ENCODE peak calls at places on chromosomes 12 and 14, in nine cellular contexts. One of them, this sample, is unnamed.

GRCh38 chr12:93234641-93235040 is 143.1 kb upstream of the NUDT4 start:
- DNase-seq in activated naive CD8-positive, alpha-beta T cell treated with anti-CD3 and anti-CD28 coated beads, Interleukin-2, amount 50 U/mL, for 16 hours: no peak
- DNase-seq in activated naive CD4-positive, alpha-beta T cell treated with Interleukin-2 at 50 U/mL for 16 hours: no peak
- DNase-seq in uterus: no peak
- DNase-seq in T-helper 22 cell: no peak
- DNase-seq in fibroblast of the conjunctiva: no peak
- DNase-seq in GM19239: no peak
- DNase-seq in foreskin fibroblast: no peak
- DNase-seq in activated CD4-positive, alpha-beta memory T cell treated with anti-CD3 and anti-CD28 coated beads, Interleukin-2, amount 10 ng/mL, durations not matched to agents 7 days and 5 days: no peak
- DNase-seq in this sample: no peak

GRCh38 chr12:132327351-132328171 is 1.8 kb downstream of the GALNT9 start:
- DNase-seq in fibroblast of the conjunctiva: peak
- DNase-seq in T-helper 22 cell: no peak
- DNase-seq in activated naive CD8-positive, alpha-beta T cell treated with anti-CD3 and anti-CD28 coated beads, Interleukin-2, amount 50 U/mL, for 16 hours: peak
- DNase-seq in GM19239: no peak
- DNase-seq in activated CD4-positive, alpha-beta memory T cell treated with anti-CD3 and anti-CD28 coated beads, Interleukin-2, amount 10 ng/mL, durations not matched to agents 7 days and 5 days: no peak
- DNase-seq in activated naive CD4-positive, alpha-beta T cell treated with Interleukin-2 at 50 U/mL for 16 hours: peak
- DNase-seq in foreskin fibroblast: peak
- DNase-seq in uterus: peak
- DNase-seq in this sample: peak

GRCh38 chr12:45273717-45274271 is 57.9 kb downstream of the ANO6 start:
- DNase-seq in foreskin fibroblast: peak
- DNase-seq in GM19239: no peak
- DNase-seq in T-helper 22 cell: no peak
- DNase-seq in activated naive CD4-positive, alpha-beta T cell treated with Interleukin-2 at 50 U/mL for 16 hours: no peak
- DNase-seq in activated CD4-positive, alpha-beta memory T cell treated with anti-CD3 and anti-CD28 coated beads, Interleukin-2, amount 10 ng/mL, durations not matched to agents 7 days and 5 days: no peak
- DNase-seq in activated naive CD8-positive, alpha-beta T cell treated with anti-CD3 and anti-CD28 coated beads, Interleukin-2, amount 50 U/mL, for 16 hours: no peak
- DNase-seq in uterus: peak
- DNase-seq in fibroblast of the conjunctiva: peak
- DNase-seq in this sample: peak

GRCh38 chr12:57898308-57898970 is 42.9 kb upstream of the ATP23 start:
- DNase-seq in GM19239: no peak
- DNase-seq in foreskin fibroblast: peak
- DNase-seq in activated naive CD8-positive, alpha-beta T cell treated with anti-CD3 and anti-CD28 coated beads, Interleukin-2, amount 50 U/mL, for 16 hours: no peak
- DNase-seq in T-helper 22 cell: no peak
- DNase-seq in activated CD4-positive, alpha-beta memory T cell treated with anti-CD3 and anti-CD28 coated beads, Interleukin-2, amount 10 ng/mL, durations not matched to agents 7 days and 5 days: peak
- DNase-seq in uterus: no peak
- DNase-seq in activated naive CD4-positive, alpha-beta T cell treated with Interleukin-2 at 50 U/mL for 16 hours: no peak
- DNase-seq in fibroblast of the conjunctiva: no peak
- DNase-seq in this sample: no peak

GRCh38 chr12:39401459-39401858 is 41.5 kb downstream of the KIF21A start:
- DNase-seq in GM19239: no peak
- DNase-seq in activated naive CD8-positive, alpha-beta T cell treated with anti-CD3 and anti-CD28 coated beads, Interleukin-2, amount 50 U/mL, for 16 hours: no peak
- DNase-seq in T-helper 22 cell: no peak
- DNase-seq in activated CD4-positive, alpha-beta memory T cell treated with anti-CD3 and anti-CD28 coated beads, Interleukin-2, amount 10 ng/mL, durations not matched to agents 7 days and 5 days: no peak
- DNase-seq in activated naive CD4-positive, alpha-beta T cell treated with Interleukin-2 at 50 U/mL for 16 hours: no peak
- DNase-seq in fibroblast of the conjunctiva: peak
- DNase-seq in uterus: no peak
- DNase-seq in foreskin fibroblast: peak
- DNase-seq in this sample: no peak

GRCh38 chr12:28611115-28611435 is 420.8 kb downstream of the CCDC91 start:
- DNase-seq in uterus: peak
- DNase-seq in activated naive CD8-positive, alpha-beta T cell treated with anti-CD3 and anti-CD28 coated beads, Interleukin-2, amount 50 U/mL, for 16 hours: no peak
- DNase-seq in GM19239: no peak
- DNase-seq in fibroblast of the conjunctiva: peak
- DNase-seq in T-helper 22 cell: no peak
- DNase-seq in foreskin fibroblast: peak
- DNase-seq in activated CD4-positive, alpha-beta memory T cell treated with anti-CD3 and anti-CD28 coated beads, Interleukin-2, amount 10 ng/mL, durations not matched to agents 7 days and 5 days: no peak
- DNase-seq in activated naive CD4-positive, alpha-beta T cell treated with Interleukin-2 at 50 U/mL for 16 hours: no peak
- DNase-seq in this sample: peak

GRCh38 chr14:63174760-63175191 is 29.5 kb upstream of the RHOJ start:
- DNase-seq in activated naive CD4-positive, alpha-beta T cell treated with Interleukin-2 at 50 U/mL for 16 hours: no peak
- DNase-seq in activated naive CD8-positive, alpha-beta T cell treated with anti-CD3 and anti-CD28 coated beads, Interleukin-2, amount 50 U/mL, for 16 hours: no peak
- DNase-seq in GM19239: no peak
- DNase-seq in foreskin fibroblast: peak
- DNase-seq in T-helper 22 cell: no peak
- DNase-seq in fibroblast of the conjunctiva: peak
- DNase-seq in uterus: peak
- DNase-seq in activated CD4-positive, alpha-beta memory T cell treated with anti-CD3 and anti-CD28 coated beads, Interleukin-2, amount 10 ng/mL, durations not matched to agents 7 days and 5 days: no peak
- DNase-seq in this sample: no peak

GRCh38 chr14:104691546-104692260 is 2.3 kb downstream of the INF2 start:
- DNase-seq in fibroblast of the conjunctiva: no peak
- DNase-seq in activated CD4-positive, alpha-beta memory T cell treated with anti-CD3 and anti-CD28 coated beads, Interleukin-2, amount 10 ng/mL, durations not matched to agents 7 days and 5 days: no peak
- DNase-seq in foreskin fibroblast: no peak
- DNase-seq in activated naive CD4-positive, alpha-beta T cell treated with Interleukin-2 at 50 U/mL for 16 hours: no peak
- DNase-seq in T-helper 22 cell: no peak
- DNase-seq in GM19239: no peak
- DNase-seq in activated naive CD8-positive, alpha-beta T cell treated with anti-CD3 and anti-CD28 coated beads, Interleukin-2, amount 50 U/mL, for 16 hours: no peak
- DNase-seq in uterus: no peak
- DNase-seq in this sample: no peak

GRCh38 chr12:94879542-94879941 is 124.0 kb downstream of the NDUFA12 start:
- DNase-seq in uterus: no peak
- DNase-seq in activated naive CD8-positive, alpha-beta T cell treated with anti-CD3 and anti-CD28 coated beads, Interleukin-2, amount 50 U/mL, for 16 hours: no peak
- DNase-seq in foreskin fibroblast: peak
- DNase-seq in T-helper 22 cell: no peak
- DNase-seq in GM19239: no peak
- DNase-seq in activated CD4-positive, alpha-beta memory T cell treated with anti-CD3 and anti-CD28 coated beads, Interleukin-2, amount 10 ng/mL, durations not matched to agents 7 days and 5 days: peak
- DNase-seq in fibroblast of the conjunctiva: no peak
- DNase-seq in activated naive CD4-positive, alpha-beta T cell treated with Interleukin-2 at 50 U/mL for 16 hours: no peak
- DNase-seq in this sample: no peak

GRCh38 chr12:42769455-42769854 is 179.9 kb upstream of the PRICKLE1 start:
- DNase-seq in T-helper 22 cell: no peak
- DNase-seq in foreskin fibroblast: no peak
- DNase-seq in fibroblast of the conjunctiva: no peak
- DNase-seq in uterus: no peak
- DNase-seq in GM19239: no peak
- DNase-seq in activated CD4-positive, alpha-beta memory T cell treated with anti-CD3 and anti-CD28 coated beads, Interleukin-2, amount 10 ng/mL, durations not matched to agents 7 days and 5 days: no peak
- DNase-seq in activated naive CD4-positive, alpha-beta T cell treated with Interleukin-2 at 50 U/mL for 16 hours: no peak
- DNase-seq in activated naive CD8-positive, alpha-beta T cell treated with anti-CD3 and anti-CD28 coated beads, Interleukin-2, amount 50 U/mL, for 16 hours: no peak
- DNase-seq in this sample: no peak

This sample was measured in HS-5.